ENCODE peak calls at places on chromosomes 13 and 19, in four cellular contexts. P is COR-L47; O is stimulated activated naive CD8-positive, alpha-beta T cell treated with anti-CD3 and anti-CD28 coated beads, Interleukin-15, Interleukin-2, amounts not matched to agents 100 U/mL and 50 U/mL, for 24 hours; E is RWPE1. T is an unnamed sample.

GRCh38 chr19:13060964-13061927 is 41.4 kb downstream of the LYL1 start:
- DNase-seq in P (peak; percentile 71), E (peak; percentile 81), O (peak; percentile 87), T (peak; percentile 88)

GRCh38 chr13:60348097-60348496 is 48.9 kb upstream of the TDRD3 start:
- DNase-seq in P (no peak), E (no peak), O (no peak), T (no peak)

GRCh38 chr19:10288662-10289166 is 1.0 kb upstream of the ICAM5 start:
- DNase-seq in P (peak; percentile 58), O (peak; percentile 64), E (peak; percentile 94), T (peak; percentile 76)

GRCh38 chr13:73369095-73369494 is 310.3 kb downstream of the KLF5 start:
- DNase-seq in P (no peak), E (peak; percentile 13), O (no peak), T (no peak)

GRCh38 chr13:54356209-54356608 is 1327.6 kb downstream of the OLFM4 start:
- DNase-seq in E (no peak), P (no peak), O (no peak), T (no peak)

GRCh38 chr13:30696278-30697176 is 38.8 kb upstream of the ALOX5AP start:
- DNase-seq in P (no peak), O (peak; percentile 30), E (no peak), T (peak; percentile 71)

GRCh38 chr13:46146898-46147297 is 35.1 kb downstream of the LCP1 start:
- DNase-seq in O (no peak), P (no peak), E (peak; percentile 27), T (no peak)

GRCh38 chr19:46303702-46304397 is 7.0 kb downstream of the HIF3A start:
- DNase-seq in P (no peak), O (no peak), E (peak; percentile 50), T (peak; percentile 90)

GRCh38 chr13:46738055-46738454 is 58.9 kb downstream of the ESD start:
- DNase-seq in O (no peak), E (no peak), P (no peak), T (no peak)

GRCh38 chr13:110638253-110638652 is 22.9 kb downstream of the NAXD start:
- DNase-seq in O (no peak), E (no peak), P (no peak), T (peak; percentile 38)

GRCh38 chr13:27082325-27082724 is 89.3 kb downstream of the USP12 start:
- DNase-seq in P (no peak), E (no peak), O (no peak), T (no peak)

GRCh38 chr13:48511621-48512232 is 21.2 kb downstream of the RCBTB2 start:
- DNase-seq in E (no peak), P (no peak), O (no peak), T (no peak)

GRCh38 chr13:110646442-110647364 is 31.4 kb downstream of the NAXD start:
- DNase-seq in E (no peak), O (no peak), P (no peak), T (no peak)

GRCh38 chr19:1871140-1871597 is 7.8 kb upstream of the KLF16 start:
- DNase-seq in O (no peak), P (no peak), E (no peak), T (no peak)

GRCh38 chr13:44301639-44302015 is 72.0 kb upstream of the SERP2 start:
- DNase-seq in O (no peak), P (no peak), E (no peak), T (no peak)

GRCh38 chr13:20412761-20413355 is 112.8 kb downstream of the CRYL1 start:
- DNase-seq in P (no peak), O (no peak), E (no peak), T (no peak)

GRCh38 chr13:111625526-111626315 is 305.3 kb downstream of the TEX29 start:
- DNase-seq in O (no peak), P (no peak), E (no peak), T (no peak)

GRCh38 chr13:34462843-34463242 is 479.2 kb upstream of the NBEA start:
- DNase-seq in E (peak; percentile 85), O (no peak), P (no peak), T (no peak)

GRCh38 chr13:109654341-109655205 is 131.8 kb downstream of the IRS2 start:
- DNase-seq in P (no peak), E (no peak), O (no peak), T (no peak)

GRCh38 chr19:55149078-55150003 is at the start of gene TNNT1:
- DNase-seq in P (no peak), E (no peak), O (no peak), T (no peak)

GRCh38 chr19:10863107-10863700 is 8.1 kb upstream of the CARM1 start:
- DNase-seq in P (no peak), O (no peak), E (no peak), T (peak; percentile 77)